ENCODE peak calls at places on chromosomes 6 and 20, in ten cellular contexts. F is fibroblast of lung, Z is HCT116, D is Panc1, P is RWPE1, A is AG04449, C is H1, V is endothelial cell, G is GM20000, U is lower lobe of right lung. M is an unnamed sample.

GRCh38 chr6:13526718-13527668 is 39.6 kb upstream of the GFOD1 start:
- DNase-seq in U (peak; percentile 51), Z (no peak), C (peak; percentile 44), G (peak; percentile 45), P (peak; percentile 18), V (peak; percentile 9), D (no peak), A (no peak), F (no peak), M (peak; percentile 78)

GRCh38 chr6:136774228-136775041 is 17.8 kb downstream of the MAP3K5 start:
- DNase-seq in U (no peak), G (no peak), P (peak; percentile 36), V (no peak), F (peak; percentile 90), Z (no peak), D (no peak), C (no peak), A (no peak), M (no peak)

GRCh38 chr6:90095788-90096187 is 200.9 kb downstream of the BACH2 start:
- DNase-seq in U (no peak), A (no peak), C (no peak), P (no peak), F (peak; percentile 10), Z (no peak), V (no peak), G (no peak), D (no peak), M (no peak)

GRCh38 chr6:8057793-8058192 is 6.4 kb downstream of the BLOC1S5 start:
- DNase-seq in U (no peak), F (no peak), P (no peak), A (no peak), G (no peak), C (no peak), Z (no peak), V (no peak), D (no peak), M (no peak)

GRCh38 chr20:10673831-10674683 is at the start of gene JAG1:
- DNase-seq in F (peak; percentile 96), Z (peak; percentile 85), P (peak; percentile 99), U (peak; percentile 97), C (peak; percentile 95), G (peak; percentile 97), V (peak; percentile 96), A (peak; percentile 82), D (peak; percentile 81), M (peak; percentile 92)

GRCh38 chr6:9632026-9632425 is 782.8 kb downstream of the TFAP2A start:
- DNase-seq in V (no peak), F (no peak), G (no peak), A (no peak), C (no peak), Z (no peak), U (no peak), D (no peak), P (no peak), M (no peak)

GRCh38 chr20:13102689-13103088 is 93.9 kb downstream of the SPTLC3 start:
- DNase-seq in A (no peak), D (no peak), P (no peak), V (no peak), U (no peak), F (no peak), Z (no peak), G (no peak), C (no peak), M (no peak)

GRCh38 chr6:132128424-132128823 is 177.3 kb upstream of the CCN2 start:
- DNase-seq in U (no peak), A (no peak), C (no peak), V (no peak), P (no peak), G (no peak), F (peak; percentile 75), Z (no peak), D (no peak), M (no peak)

GRCh38 chr20:1835126-1835525 is 60.1 kb upstream of the SIRPA start:
- DNase-seq in F (no peak), G (no peak), Z (no peak), U (no peak), A (no peak), D (no peak), P (no peak), C (no peak), V (no peak), M (no peak)

GRCh38 chr6:17103715-17104114 is 1.9 kb downstream of the STMND1 start:
- DNase-seq in F (no peak), U (no peak), P (no peak), D (no peak), G (no peak), A (no peak), Z (peak; percentile 46), C (no peak), V (no peak), M (no peak)
- TF ChIP-seq CTCF in F (peak; percentile 31), U (no peak), P (no peak), D (peak; percentile 67), G (no peak), A (no peak), Z (peak; percentile 50), C (no peak), V (peak; percentile 18), M (no peak)

DNA sequence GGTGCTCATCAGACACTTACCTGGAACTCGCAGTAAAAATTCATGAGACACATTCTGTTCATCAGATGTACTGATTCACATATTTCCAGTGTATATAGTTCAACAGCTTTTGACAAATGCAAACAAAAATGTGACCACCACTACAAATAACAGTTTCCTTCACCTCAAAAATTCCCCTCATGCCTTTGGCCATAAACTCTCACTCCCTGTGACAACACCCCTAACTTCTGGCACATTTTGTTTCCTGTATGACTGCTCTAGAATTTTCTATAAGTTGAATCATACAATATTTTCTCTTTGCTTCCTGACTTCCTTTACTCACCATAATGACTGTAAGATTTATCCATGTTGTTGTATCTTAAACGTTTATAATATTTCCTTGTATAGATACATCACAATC is 63.7 kb downstream of the C6orf118 start:
- DNase-seq in Z (no peak), P (no peak), G (no peak), A (no peak), F (no peak), V (no peak), C (no peak), U (no peak), D (no peak), M (no peak)
- TF ChIP-seq CTCF in Z (no peak), P (no peak), G (no peak), A (no peak), F (no peak), V (no peak), C (no peak), U (no peak), D (peak; percentile 48), M (no peak)

DNA sequence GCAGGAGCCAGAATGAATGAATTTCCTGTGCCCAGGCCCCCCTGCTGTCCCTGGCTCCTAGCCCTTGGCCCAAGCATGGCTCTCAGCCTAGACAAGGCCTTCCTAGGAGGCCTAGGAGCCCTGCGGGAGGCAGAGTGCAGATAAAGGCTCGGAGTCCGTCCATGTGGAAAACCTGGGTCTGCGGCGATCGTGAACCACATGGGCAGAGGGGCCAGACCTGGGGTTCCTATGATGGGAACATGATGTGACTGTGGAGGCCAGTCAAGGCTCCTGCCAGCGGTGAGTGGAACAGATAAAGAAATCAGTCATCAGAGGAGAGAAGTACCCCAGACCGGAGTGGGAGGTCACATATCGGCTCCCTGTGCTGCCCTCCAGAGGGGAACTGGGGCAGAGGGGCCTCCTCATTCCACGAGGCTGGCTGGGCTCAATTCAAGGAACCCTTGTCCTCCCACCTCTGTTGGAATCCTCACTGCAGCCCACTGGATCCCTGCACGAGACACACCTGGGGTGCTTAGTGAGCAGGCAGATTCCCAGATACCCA is 5.8 kb upstream of the VSTM2L start:
- DNase-seq in A (no peak), C (peak; percentile 71), U (no peak), P (no peak), G (no peak), D (no peak), Z (no peak), V (peak; percentile 56), F (no peak), M (no peak)
- TF ChIP-seq CTCF in A (peak; percentile 47), C (peak; percentile 74), U (no peak), P (no peak), G (no peak), D (no peak), Z (peak; percentile 31), V (peak; percentile 23), F (peak; percentile 39), M (no peak)

DNA sequence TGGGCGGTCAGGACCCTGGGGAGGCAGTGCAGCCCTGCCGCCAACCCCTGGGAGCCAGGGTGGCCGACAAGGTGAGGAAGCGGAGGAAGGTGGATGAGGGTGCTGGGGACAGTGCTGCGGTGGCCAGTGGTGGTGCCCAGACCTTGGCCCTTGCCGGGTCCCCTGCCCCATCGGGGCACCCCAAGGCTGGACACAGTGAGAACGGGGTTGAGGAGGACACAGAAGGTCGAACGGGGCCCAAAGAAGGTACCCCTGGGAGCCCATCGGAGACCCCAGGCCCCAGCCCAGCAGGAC is 4.0 kb upstream of the COL9A3 start:
- DNase-seq in G (no peak), P (no peak), D (no peak), F (no peak), C (no peak), V (no peak), A (no peak), U (no peak), Z (no peak), M (no peak)
- TF ChIP-seq CTCF in G (no peak), P (no peak), D (no peak), F (no peak), C (no peak), V (no peak), A (no peak), U (no peak), Z (no peak), M (no peak)

GRCh38 chr6:31541658-31542521 is at the start of gene DDX39B:
- DNase-seq in G (peak; percentile 94), Z (peak; percentile 95), F (peak; percentile 99), P (peak; percentile 92), U (peak; percentile 96), V (peak; percentile 80), D (peak; percentile 86), C (peak; percentile 89), A (peak; percentile 85), M (peak; percentile 96)
- TF ChIP-seq CTCF in G (no peak), Z (no peak), F (no peak), P (no peak), U (no peak), V (no peak), D (no peak), C (no peak), A (no peak), M (no peak)

DNA sequence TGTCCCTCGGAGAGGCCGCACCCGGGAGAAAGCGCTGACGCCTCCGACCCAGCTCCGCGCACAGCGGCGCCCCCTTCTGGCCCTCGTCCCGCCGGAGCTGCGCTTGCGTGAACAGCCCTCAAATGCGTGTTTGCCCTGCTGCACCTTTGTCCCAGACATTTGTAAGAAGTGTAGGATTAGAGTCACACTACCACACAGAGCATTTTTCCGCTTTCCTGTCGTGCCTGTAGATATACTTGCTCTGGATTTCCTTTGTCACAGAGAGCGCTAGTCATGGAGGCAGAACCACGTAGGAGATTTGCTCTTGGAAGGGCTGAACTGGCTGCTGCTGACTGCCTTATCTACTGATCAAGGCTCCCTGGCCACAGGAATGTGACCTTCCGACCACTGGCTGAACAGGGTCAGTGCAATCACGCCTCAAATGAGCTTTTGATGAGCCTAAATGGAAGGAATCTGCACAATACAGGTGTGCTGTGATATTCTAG is 62.3 kb downstream of the PAX1 start:
- DNase-seq in U (peak; percentile 46), P (no peak), F (no peak), D (no peak), C (peak; percentile 96), V (peak; percentile 81), A (no peak), Z (no peak), G (no peak), M (no peak)
- TF ChIP-seq CTCF in U (peak; percentile 38), P (peak; percentile 14), F (no peak), D (peak; percentile 68), C (peak; percentile 96), V (peak; percentile 51), A (no peak), Z (peak; percentile 50), G (peak; percentile 9), M (no peak)

M was measured in CD14-positive monocyte.